ENCODE peak calls at places on chromosomes 5 and 9, in eight cellular contexts. Z is left lung; T is transverse colon; A is H9; B is OCI-LY7; F is IMR-90; L is CD4-positive, alpha-beta memory T cell; E is naive thymus-derived CD4-positive, alpha-beta T cell. Y is an unnamed sample.

GRCh38 chr5:175796536-175797499 is 74.6 kb upstream of the CPLX2 start:
- DNase-seq in A (peak; percentile 91), B (no peak), T (peak; percentile 60), L (peak; percentile 85), E (peak; percentile 88), Z (peak; percentile 89), F (peak; percentile 74), Y (peak; percentile 79)

GRCh38 chr5:178324481-178325310 is 92.1 kb upstream of the PHYKPL start:
- DNase-seq in E (no peak), Z (peak; percentile 48), B (no peak), F (no peak), L (no peak), A (no peak), T (no peak), Y (no peak)

GRCh38 chr5:173888473-173889135 is 455 bp downstream of the CPEB4 start:
- DNase-seq in A (no peak), B (no peak), L (peak; percentile 15), E (no peak), T (peak; percentile 35), F (peak; percentile 24), Z (peak; percentile 87), Y (no peak)

GRCh38 chr5:131262953-131263541 is 806 bp upstream of the CDC42SE2 start:
- DNase-seq in T (no peak), A (no peak), E (no peak), L (no peak), F (no peak), B (peak; percentile 58), Z (no peak), Y (no peak)

GRCh38 chr9:70477907-70478480 is 63.5 kb upstream of the KLF9 start:
- DNase-seq in E (no peak), Z (no peak), T (no peak), L (no peak), A (no peak), F (peak; percentile 60), B (no peak), Y (no peak)

GRCh38 chr5:83430130-83431010 is 41.2 kb upstream of the VCAN start:
- DNase-seq in B (peak; percentile 52), F (peak; percentile 69), L (peak; percentile 58), A (peak; percentile 79), Z (no peak), E (peak; percentile 52), T (peak; percentile 53), Y (no peak)

GRCh38 chr5:95779611-95780010 is 42.9 kb downstream of the GLRX start:
- DNase-seq in B (no peak), T (no peak), A (no peak), Z (no peak), E (no peak), F (peak; percentile 71), L (no peak), Y (no peak)

GRCh38 chr5:152864993-152865392 is 459.9 kb upstream of the NMUR2 start:
- DNase-seq in B (no peak), A (no peak), T (no peak), Z (no peak), F (no peak), L (no peak), E (no peak), Y (no peak)

GRCh38 chr9:96071245-96072124 is 196.0 kb downstream of the ERCC6L2 start:
- DNase-seq in B (peak; percentile 16), F (peak; percentile 47), E (peak; percentile 15), A (peak; percentile 51), T (no peak), Z (no peak), L (no peak), Y (no peak)

GRCh38 chr5:15645376-15645775 is 145.4 kb downstream of the FBXL7 start:
- DNase-seq in L (no peak), A (no peak), E (no peak), F (peak; percentile 16), T (no peak), B (no peak), Z (no peak), Y (no peak)

GRCh38 chr5:159034083-159034824 is 65.5 kb downstream of the EBF1 start:
- DNase-seq in F (no peak), Z (no peak), E (no peak), A (no peak), L (no peak), B (no peak), T (no peak), Y (no peak)

GRCh38 chr9:91062281-91062680 is 260.7 kb downstream of the SYK start:
- DNase-seq in A (no peak), T (no peak), F (no peak), B (no peak), Z (no peak), E (no peak), L (no peak), Y (no peak)

GRCh38 chr9:126704157-126704941 is 90.6 kb downstream of the LMX1B start:
- DNase-seq in F (peak; percentile 46), E (no peak), L (no peak), Z (no peak), T (no peak), B (no peak), A (peak; percentile 43), Y (no peak)

GRCh38 chr9:114151426-114151956 is 3.8 kb upstream of the COL27A1 start:
- DNase-seq in E (no peak), L (no peak), F (no peak), B (no peak), Z (no peak), T (no peak), A (no peak), Y (no peak)

GRCh38 chr9:3244963-3245653 is 280.7 kb downstream of the RFX3 start:
- DNase-seq in T (no peak), A (no peak), B (peak; percentile 4), Z (no peak), E (no peak), L (no peak), F (no peak), Y (no peak)

GRCh38 chr9:78014776-78015175 is 16.8 kb downstream of the GNAQ start:
- DNase-seq in T (no peak), A (no peak), E (no peak), Z (no peak), B (no peak), F (peak; percentile 54), L (no peak), Y (no peak)

GRCh38 chr9:93143830-93144530 is 9.9 kb upstream of the NINJ1 start:
- DNase-seq in A (no peak), B (peak; percentile 68), Z (peak; percentile 69), T (peak; percentile 42), E (peak; percentile 81), F (no peak), L (peak; percentile 84), Y (peak; percentile 41)

GRCh38 chr9:109245300-109245897 is 75.5 kb downstream of the EPB41L4B start:
- DNase-seq in L (no peak), T (no peak), B (no peak), A (no peak), Z (no peak), E (no peak), F (no peak), Y (no peak)

GRCh38 chr5:160188968-160189319 is 40.4 kb upstream of the FABP6 start:
- DNase-seq in A (no peak), T (no peak), F (no peak), Z (no peak), B (no peak), L (no peak), E (no peak), Y (no peak)

GRCh38 chr9:33813712-33814641 is 3.0 kb upstream of the UBE2R2 start:
- DNase-seq in B (peak; percentile 78), F (peak; percentile 90), A (no peak), T (no peak), Z (no peak), E (peak; percentile 74), L (peak; percentile 63), Y (no peak)

GRCh38 chr5:167261309-167262100 is 1029.9 kb upstream of the WWC1 start:
- DNase-seq in F (no peak), Z (no peak), B (no peak), E (no peak), A (peak; percentile 36), T (no peak), L (no peak), Y (no peak)

GRCh38 chr9:135664266-135664665 is 1.2 kb downstream of the LCN9 start:
- DNase-seq in T (no peak), E (no peak), Z (no peak), A (peak; percentile 16), B (no peak), L (no peak), F (no peak), Y (no peak)

GRCh38 chr5:147310059-147310704 is 75.4 kb downstream of the STK32A start:
- DNase-seq in L (no peak), B (no peak), F (peak; percentile 6), T (peak; percentile 87), A (peak; percentile 54), E (no peak), Z (peak; percentile 90), Y (no peak)

GRCh38 chr5:1252681-1253080 is 27.5 kb downstream of the SLC6A18 start:
- DNase-seq in A (no peak), E (no peak), Z (peak; percentile 51), T (no peak), F (no peak), B (no peak), L (no peak), Y (no peak)

GRCh38 chr5:1255081-1255561 is 29.9 kb downstream of the SLC6A18 start:
- DNase-seq in L (peak; percentile 66), Z (peak; percentile 53), F (no peak), A (no peak), E (peak; percentile 79), T (no peak), B (peak; percentile 51), Y (peak; percentile 27)

GRCh38 chr5:1254196-1254595 is 29.0 kb downstream of the SLC6A18 start:
- DNase-seq in E (no peak), F (no peak), B (no peak), L (no peak), T (no peak), A (no peak), Z (peak; percentile 66), Y (no peak)

GRCh38 chr5:1251678-1252580 is 26.7 kb downstream of the SLC6A18 start:
- DNase-seq in F (no peak), L (no peak), T (peak; percentile 54), B (no peak), Z (peak; percentile 61), A (no peak), E (no peak), Y (no peak)

GRCh38 chr5:1253456-1254105 is 28.4 kb downstream of the SLC6A18 start:
- DNase-seq in F (no peak), B (no peak), T (no peak), Z (no peak), E (no peak), A (no peak), L (no peak), Y (no peak)
- H3K9me3 ChIP-seq in F (peaks cover 6% of the 10 kb centered on the region), B (no peaks in the 10 kb centered on the region), T (no peaks in the 10 kb centered on the region), Z (no peaks in the 10 kb centered on the region), E (no peaks in the 10 kb centered on the region), A (no peaks in the 10 kb centered on the region), L (no peaks in the 10 kb centered on the region), Y (no peaks in the 10 kb centered on the region)

GRCh38 chr9:137972988-137973470 is 95.4 kb downstream of the CACNA1B start:
- DNase-seq in L (no peak), B (no peak), A (no peak), Z (peak; percentile 45), F (no peak), T (no peak), E (no peak), Y (no peak)
- H3K9me3 ChIP-seq in L (no peaks in the 10 kb centered on the region), B (no peaks in the 10 kb centered on the region), A (no peaks in the 10 kb centered on the region), Z (no peaks in the 10 kb centered on the region), F (peaks cover 64% of the 10 kb centered on the region), T (no peaks in the 10 kb centered on the region), E (no peaks in the 10 kb centered on the region), Y (no peaks in the 10 kb centered on the region)

GRCh38 chr9:124972241-124972770 is 31.4 kb upstream of the GOLGA1 start:
- DNase-seq in L (no peak), E (no peak), A (no peak), Z (no peak), F (no peak), T (no peak), B (no peak), Y (no peak)
- H3K9me3 ChIP-seq in L (no peaks in the 10 kb centered on the region), E (no peaks in the 10 kb centered on the region), A (no peaks in the 10 kb centered on the region), Z (no peaks in the 10 kb centered on the region), F (no peaks in the 10 kb centered on the region), T (no peaks in the 10 kb centered on the region), B (no peaks in the 10 kb centered on the region), Y (no peaks in the 10 kb centered on the region)

GRCh38 chr9:138117836-138118235 is 240.3 kb downstream of the CACNA1B start:
- DNase-seq in B (no peak), Z (peak; percentile 19), E (no peak), T (no peak), L (no peak), A (peak; percentile 10), F (no peak), Y (no peak)
- H3K9me3 ChIP-seq in B (no peaks in the 10 kb centered on the region), Z (no peaks in the 10 kb centered on the region), E (no peaks in the 10 kb centered on the region), T (no peaks in the 10 kb centered on the region), L (no peaks in the 10 kb centered on the region), A (peaks cover 35% of the 10 kb centered on the region), F (peaks cover 72% of the 10 kb centered on the region), Y (no peaks in the 10 kb centered on the region)

Y was measured in T-helper 17 cell.